ENCODE peak calls at places on chromosomes 7 and 10, in six cellular contexts. W is cardiac fibroblast, U is left lung, H is HFFc6, Y is D721Med, C is kidney epithelial cell. O is an unnamed sample.

GRCh38 chr10:43623351-43623750 is 17.1 kb downstream of the ZNF485 start:
- DNase-seq in W (peak; percentile 28), U (no peak), H (no peak), Y (no peak), C (no peak), O (no peak)

GRCh38 chr10:35423505-35424306 is 87.4 kb downstream of the CCNY start:
- DNase-seq in W (peak; percentile 89), U (no peak), H (peak; percentile 74), Y (no peak), C (no peak), O (no peak)

GRCh38 chr7:148958061-148958460 is 70.2 kb downstream of the PDIA4 start:
- DNase-seq in W (no peak), U (no peak), H (no peak), Y (no peak), C (no peak), O (no peak)

GRCh38 chr7:50826371-50827172 is 43.9 kb upstream of the GRB10 start:
- DNase-seq in W (peak; percentile 92), U (no peak), H (peak; percentile 87), Y (no peak), C (peak; percentile 89), O (no peak)

GRCh38 chr10:114479307-114479706 is 75.0 kb upstream of the AFAP1L2 start:
- DNase-seq in W (no peak), U (no peak), H (no peak), Y (no peak), C (no peak), O (no peak)

GRCh38 chr10:4399571-4399970 is 426.4 kb upstream of the AKR1E2 start:
- DNase-seq in W (no peak), U (no peak), H (no peak), Y (no peak), C (no peak), O (no peak)

GRCh38 chr7:42161723-42162122 is 75.3 kb downstream of the GLI3 start:
- DNase-seq in W (peak; percentile 85), U (no peak), H (no peak), Y (no peak), C (no peak), O (no peak)

GRCh38 chr10:688287-688620 is 1.2 kb downstream of the DIP2C start:
- DNase-seq in W (no peak), U (no peak), H (no peak), Y (no peak), C (no peak), O (no peak)

GRCh38 chr7:142463401-142463850 is 205.6 kb upstream of the PRSS58 start:
- DNase-seq in W (no peak), U (no peak), H (no peak), Y (no peak), C (no peak), O (no peak)

GRCh38 chr10:35896011-35896410 is 253.9 kb upstream of the FZD8 start:
- DNase-seq in W (peak; percentile 81), U (no peak), H (peak; percentile 57), Y (no peak), C (peak; percentile 9), O (no peak)

DNA sequence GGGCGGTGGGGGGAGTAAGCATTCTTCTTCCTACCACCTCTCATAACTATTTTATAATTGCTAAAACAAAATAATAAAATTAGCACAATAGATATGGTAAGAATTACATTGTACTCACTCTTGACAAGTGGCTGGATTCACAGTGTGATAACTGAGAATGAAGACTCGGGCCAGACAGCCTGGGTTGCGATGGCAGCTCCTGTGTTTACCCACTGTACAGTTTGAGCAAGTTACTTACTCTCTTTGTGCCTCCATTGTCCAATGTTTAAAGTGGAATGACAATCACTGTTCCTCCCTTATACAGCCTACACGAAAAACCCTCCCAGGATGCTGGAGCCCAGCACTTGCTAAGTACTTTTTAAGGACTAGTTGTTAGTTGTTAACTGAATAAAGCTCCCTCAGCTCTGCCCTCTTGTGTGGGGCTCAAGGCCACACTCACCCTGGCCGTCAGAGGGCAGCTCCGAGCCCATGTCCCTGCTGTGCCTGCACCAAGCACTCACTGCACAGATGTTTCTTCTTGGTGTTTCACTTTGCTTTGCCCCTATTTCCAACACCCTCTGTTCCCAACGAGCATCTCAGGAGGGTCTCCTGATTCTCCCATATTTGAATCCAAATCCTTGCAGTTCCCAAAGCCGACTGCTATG is 56.4 kb upstream of the NPS start:
- DNase-seq in W (no peak), U (no peak), H (no peak), Y (no peak), C (no peak), O (no peak)
- TF ChIP-seq CTCF in W (peak; percentile 22), U (no peak), H (no peak), Y (no peak), C (peak; percentile 36), O (no peak)

GRCh38 chr7:151696738-151697514 is 177.2 kb upstream of the RHEB start:
- DNase-seq in W (no peak), U (no peak), H (no peak), Y (no peak), C (no peak), O (no peak)
- TF ChIP-seq CTCF in W (no peak), U (no peak), H (no peak), Y (no peak), C (no peak), O (no peak)

GRCh38 chr10:71431945-71432905 is 35.5 kb downstream of the CDH23 start:
- DNase-seq in W (no peak), U (no peak), H (no peak), Y (no peak), C (no peak), O (no peak)
- TF ChIP-seq CTCF in W (peak; percentile 6), U (no peak), H (peak; percentile 24), Y (no peak), C (no peak), O (no peak)

DNA sequence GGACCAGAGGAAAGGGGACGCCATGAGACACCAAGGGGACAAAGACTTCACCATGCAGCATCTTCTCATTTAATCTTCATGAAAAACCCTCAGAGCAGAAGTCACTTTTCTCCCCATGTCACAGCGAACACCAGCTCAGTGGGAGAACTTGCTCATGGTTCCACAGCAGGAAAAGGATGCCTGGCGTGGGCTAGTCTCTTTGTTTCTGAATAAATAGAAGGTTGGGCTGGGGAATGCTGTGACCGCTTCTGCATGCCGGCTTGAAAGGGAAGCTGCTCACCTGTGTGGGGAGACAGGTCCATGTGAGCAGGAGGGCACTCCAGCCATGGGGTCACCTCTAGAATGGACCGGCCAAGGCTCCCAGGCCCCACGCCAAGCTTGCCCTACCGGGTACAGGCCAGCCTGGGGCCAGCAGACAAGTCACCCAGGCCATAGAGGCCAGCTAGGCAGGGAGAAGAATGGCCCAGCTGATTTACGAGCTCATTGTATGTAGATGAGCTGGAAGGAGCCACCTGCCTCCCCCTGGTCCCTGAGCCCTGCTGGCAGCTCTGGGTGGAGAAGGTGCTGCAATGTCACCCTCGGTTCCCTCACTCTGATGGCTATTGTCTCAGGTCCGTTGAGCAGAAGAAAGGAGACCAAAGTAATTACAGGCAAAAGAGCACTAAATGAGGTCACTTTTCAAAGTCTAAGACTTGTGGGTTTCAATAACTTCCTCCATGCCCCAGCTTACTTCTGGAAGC is 82.0 kb upstream of the PDZD8 start:
- DNase-seq in W (no peak), U (no peak), H (no peak), Y (no peak), C (no peak), O (no peak)
- TF ChIP-seq CTCF in W (no peak), U (no peak), H (no peak), Y (no peak), C (no peak), O (no peak)

GRCh38 chr10:103106556-103106955 is 86.5 kb downstream of the NT5C2 start:
- DNase-seq in W (no peak), U (no peak), H (no peak), Y (no peak), C (no peak), O (no peak)

GRCh38 chr10:103114876-103115275 is 78.2 kb downstream of the NT5C2 start:
- DNase-seq in W (no peak), U (no peak), H (no peak), Y (no peak), C (no peak), O (no peak)

GRCh38 chr10:103110407-103110806 is 82.7 kb downstream of the NT5C2 start:
- DNase-seq in W (no peak), U (no peak), H (no peak), Y (no peak), C (no peak), O (no peak)

GRCh38 chr10:103111918-103112877 is 80.9 kb downstream of the NT5C2 start:
- DNase-seq in W (no peak), U (no peak), H (no peak), Y (no peak), C (no peak), O (no peak)

DNA sequence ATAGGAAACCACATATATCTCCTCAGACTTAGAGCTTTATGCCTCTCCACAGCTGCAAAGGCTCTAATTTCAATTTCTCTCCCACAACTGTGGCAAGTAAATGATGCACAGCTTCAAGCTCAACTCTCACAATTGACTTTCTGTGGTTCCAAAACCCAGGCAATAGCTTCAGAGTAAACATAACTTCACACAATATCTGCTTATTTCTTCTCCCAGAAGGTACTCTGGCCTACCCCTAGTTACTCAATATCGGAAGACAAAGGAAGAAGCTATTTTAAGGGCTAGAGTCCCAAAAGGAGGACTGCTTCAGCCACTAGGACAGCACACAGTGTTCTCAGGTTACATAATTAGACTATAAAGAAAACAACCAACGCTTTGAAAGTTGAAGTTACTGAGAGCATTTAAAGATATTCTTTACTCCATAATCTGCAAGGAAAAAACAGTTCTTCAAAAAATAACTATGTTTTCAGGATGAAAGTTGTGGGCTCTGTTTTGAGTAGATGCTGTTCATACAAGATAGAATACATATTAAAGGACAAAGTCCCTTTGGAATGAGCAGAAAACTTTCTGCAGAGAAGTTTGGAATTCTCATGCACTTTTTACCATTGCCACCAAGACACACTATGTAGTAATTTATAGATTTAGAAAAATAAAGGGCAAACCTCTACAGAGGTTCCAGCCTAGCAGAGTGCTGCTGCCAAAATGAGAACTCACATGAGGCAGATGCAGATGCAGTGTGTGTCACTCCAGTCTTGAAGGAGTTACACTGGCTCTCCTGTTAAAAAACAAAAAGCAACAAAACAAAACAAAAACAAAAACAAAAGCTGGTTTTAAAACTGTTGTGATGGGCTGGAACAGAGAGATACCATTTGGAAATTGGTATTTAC is 81.8 kb downstream of the NT5C2 start:
- DNase-seq in W (peak; percentile 68), U (no peak), H (peak; percentile 3), Y (no peak), C (no peak), O (no peak)
- TF ChIP-seq CTCF in W (no peak), U (no peak), H (no peak), Y (no peak), C (no peak), O (no peak)

GRCh38 chr10:126309193-126309592 is 79.1 kb downstream of the ADAM12 start:
- DNase-seq in W (no peak), U (no peak), H (no peak), Y (no peak), C (no peak), O (no peak)
- TF ChIP-seq CTCF in W (no peak), U (no peak), H (no peak), Y (no peak), C (no peak), O (no peak)

GRCh38 chr7:30562498-30562897 is 32.2 kb upstream of the GARS1 start:
- DNase-seq in W (peak; percentile 59), U (no peak), H (no peak), Y (no peak), C (no peak), O (no peak)
- TF ChIP-seq CTCF in W (peak; percentile 4), U (no peak), H (peak; percentile 17), Y (no peak), C (no peak), O (no peak)

O was measured in CD14-positive monocyte.